ENCODE peak calls at places on chromosomes 13 and 19, in five cellular contexts. One of them, this sample, is unnamed.

GRCh38 chr13:30796132-30796832 is 60.9 kb downstream of the ALOX5AP start:
- DNase-seq in neural crest cell: no peak
- DNase-seq in AG09319: peak
- DNase-seq in HepG2: no peak
- DNase-seq in body of pancreas: no peak
- DNase-seq in this sample: no peak

GRCh38 chr13:95569966-95570365 is 17.4 kb downstream of the CLDN10 start:
- DNase-seq in HepG2: no peak
- DNase-seq in neural crest cell: no peak
- DNase-seq in AG09319: no peak
- DNase-seq in body of pancreas: no peak
- DNase-seq in this sample: no peak

GRCh38 chr13:51714663-51715168 is 89.2 kb downstream of the DHRS12 start:
- DNase-seq in HepG2: no peak
- DNase-seq in body of pancreas: no peak
- DNase-seq in AG09319: no peak
- DNase-seq in neural crest cell: no peak
- DNase-seq in this sample: no peak

GRCh38 chr13:110233181-110233641 is 73.7 kb downstream of the COL4A1 start:
- DNase-seq in neural crest cell: no peak
- DNase-seq in body of pancreas: peak
- DNase-seq in HepG2: no peak
- DNase-seq in AG09319: peak
- DNase-seq in this sample: no peak

GRCh38 chr13:111468037-111468959 is 147.9 kb downstream of the TEX29 start:
- DNase-seq in body of pancreas: no peak
- DNase-seq in HepG2: no peak
- DNase-seq in neural crest cell: no peak
- DNase-seq in AG09319: no peak
- DNase-seq in this sample: no peak

GRCh38 chr19:38657633-38658222 is 10.3 kb downstream of the ACTN4 start:
- DNase-seq in HepG2: no peak
- DNase-seq in neural crest cell: no peak
- DNase-seq in body of pancreas: no peak
- DNase-seq in AG09319: no peak
- DNase-seq in this sample: no peak

GRCh38 chr13:33636955-33637670 is 180.8 kb upstream of the RFC3 start:
- DNase-seq in HepG2: no peak
- DNase-seq in neural crest cell: no peak
- DNase-seq in AG09319: no peak
- DNase-seq in body of pancreas: no peak
- DNase-seq in this sample: no peak

GRCh38 chr19:20472854-20473253 is 92.7 kb downstream of the ZNF737 start:
- DNase-seq in AG09319: no peak
- DNase-seq in HepG2: no peak
- DNase-seq in body of pancreas: no peak
- DNase-seq in neural crest cell: no peak
- DNase-seq in this sample: no peak

GRCh38 chr13:66775196-66775595 is 454.9 kb downstream of the PCDH9 start:
- DNase-seq in AG09319: no peak
- DNase-seq in HepG2: no peak
- DNase-seq in body of pancreas: no peak
- DNase-seq in neural crest cell: no peak
- DNase-seq in this sample: no peak

GRCh38 chr13:30376426-30377311 is 45.6 kb upstream of the UBE2L5 start:
- DNase-seq in HepG2: no peak
- DNase-seq in neural crest cell: no peak
- DNase-seq in AG09319: no peak
- DNase-seq in body of pancreas: peak
- DNase-seq in this sample: no peak

GRCh38 chr19:33684550-33685303 is 63.0 kb downstream of the CHST8 start:
- DNase-seq in AG09319: no peak
- DNase-seq in body of pancreas: peak
- DNase-seq in neural crest cell: peak
- DNase-seq in HepG2: no peak
- DNase-seq in this sample: peak

GRCh38 chr19:29526730-29527499 is 1.1 kb downstream of the VSTM2B start:
- DNase-seq in body of pancreas: no peak
- DNase-seq in AG09319: no peak
- DNase-seq in neural crest cell: no peak
- DNase-seq in HepG2: no peak
- DNase-seq in this sample: peak

GRCh38 chr19:16386619-16387240 is 62.1 kb downstream of the KLF2 start:
- DNase-seq in AG09319: peak
- DNase-seq in neural crest cell: peak
- DNase-seq in body of pancreas: peak
- DNase-seq in HepG2: peak
- DNase-seq in this sample: peak

GRCh38 chr13:59409651-59410200 is 754.0 kb downstream of the DIAPH3 start:
- DNase-seq in neural crest cell: no peak
- DNase-seq in HepG2: no peak
- DNase-seq in body of pancreas: no peak
- DNase-seq in AG09319: no peak
- DNase-seq in this sample: no peak

GRCh38 chr19:6480843-6481415 is 658 bp downstream of the DENND1C start:
- DNase-seq in AG09319: no peak
- DNase-seq in HepG2: no peak
- DNase-seq in body of pancreas: no peak
- DNase-seq in neural crest cell: no peak
- DNase-seq in this sample: no peak

GRCh38 chr19:6753178-6754031 is 13.8 kb downstream of the SH2D3A start:
- DNase-seq in AG09319: no peak
- DNase-seq in neural crest cell: peak
- DNase-seq in body of pancreas: peak
- DNase-seq in HepG2: peak
- DNase-seq in this sample: peak

GRCh38 chr19:4991538-4991937 is 22.6 kb downstream of the KDM4B start:
- DNase-seq in HepG2: no peak
- DNase-seq in neural crest cell: no peak
- DNase-seq in body of pancreas: no peak
- DNase-seq in AG09319: no peak
- DNase-seq in this sample: no peak

GRCh38 chr19:49017666-49018351 is 918 bp upstream of the LHB start:
- DNase-seq in HepG2: peak
- DNase-seq in neural crest cell: peak
- DNase-seq in body of pancreas: peak
- DNase-seq in AG09319: no peak
- DNase-seq in this sample: peak

GRCh38 chr13:94233401-94233800 is 246.1 kb downstream of the DCT start:
- DNase-seq in neural crest cell: no peak
- DNase-seq in AG09319: peak
- DNase-seq in body of pancreas: peak
- DNase-seq in HepG2: no peak
- DNase-seq in this sample: no peak

GRCh38 chr13:35812730-35813129 is 318.5 kb downstream of the DCLK1 start:
- DNase-seq in body of pancreas: no peak
- DNase-seq in HepG2: no peak
- DNase-seq in neural crest cell: no peak
- DNase-seq in AG09319: no peak
- DNase-seq in this sample: no peak

GRCh38 chr13:28037399-28037798 is 48.9 kb upstream of the URAD start:
- DNase-seq in HepG2: no peak
- DNase-seq in body of pancreas: no peak
- DNase-seq in AG09319: no peak
- DNase-seq in neural crest cell: no peak
- DNase-seq in this sample: no peak

GRCh38 chr13:83621765-83622421 is 260.4 kb downstream of the SLITRK1 start:
- DNase-seq in HepG2: no peak
- DNase-seq in AG09319: no peak
- DNase-seq in neural crest cell: no peak
- DNase-seq in body of pancreas: no peak
- DNase-seq in this sample: no peak

GRCh38 chr13:52022355-52022754 is 2.1 kb upstream of the UTP14C start:
- DNase-seq in AG09319: no peak
- DNase-seq in neural crest cell: no peak
- DNase-seq in HepG2: no peak
- DNase-seq in body of pancreas: no peak
- DNase-seq in this sample: no peak

GRCh38 chr13:110278859-110279258 is 28.1 kb downstream of the COL4A1 start:
- DNase-seq in AG09319: no peak
- DNase-seq in HepG2: no peak
- DNase-seq in body of pancreas: no peak
- DNase-seq in neural crest cell: no peak
- DNase-seq in this sample: no peak

GRCh38 chr19:14139944-14140343 is 3.6 kb upstream of the ASF1B start:
- DNase-seq in HepG2: no peak
- DNase-seq in AG09319: no peak
- DNase-seq in neural crest cell: peak
- DNase-seq in body of pancreas: peak
- DNase-seq in this sample: no peak

GRCh38 chr13:62837895-62838294 is 1422.2 kb upstream of the PCDH20 start:
- DNase-seq in neural crest cell: no peak
- DNase-seq in body of pancreas: no peak
- DNase-seq in AG09319: no peak
- DNase-seq in HepG2: no peak
- DNase-seq in this sample: no peak

GRCh38 chr19:39207293-39207836 is 3.3 kb upstream of the SYCN start:
- DNase-seq in HepG2: no peak
- DNase-seq in AG09319: no peak
- DNase-seq in body of pancreas: no peak
- DNase-seq in neural crest cell: no peak
- DNase-seq in this sample: no peak

GRCh38 chr13:113658836-113659235 is 838 bp upstream of the ATP4B start:
- DNase-seq in neural crest cell: no peak
- DNase-seq in HepG2: no peak
- DNase-seq in body of pancreas: no peak
- DNase-seq in AG09319: no peak
- DNase-seq in this sample: peak

GRCh38 chr19:4388171-4389063 is 11.9 kb downstream of the SH3GL1 start:
- DNase-seq in body of pancreas: no peak
- DNase-seq in AG09319: no peak
- DNase-seq in neural crest cell: no peak
- DNase-seq in HepG2: no peak
- DNase-seq in this sample: no peak

GRCh38 chr13:99587893-99588606 is 86.8 kb downstream of the TM9SF2 start:
- DNase-seq in AG09319: no peak
- DNase-seq in body of pancreas: no peak
- DNase-seq in HepG2: no peak
- DNase-seq in neural crest cell: no peak
- DNase-seq in this sample: no peak

GRCh38 chr13:75372517-75372916 is 109.5 kb downstream of the TBC1D4 start:
- DNase-seq in neural crest cell: peak
- DNase-seq in AG09319: no peak
- DNase-seq in HepG2: peak
- DNase-seq in body of pancreas: peak
- DNase-seq in this sample: no peak

GRCh38 chr19:43575955-43576451 is 402 bp downstream of the PINLYP start:
- DNase-seq in neural crest cell: no peak
- DNase-seq in AG09319: no peak
- DNase-seq in body of pancreas: no peak
- DNase-seq in HepG2: no peak
- DNase-seq in this sample: no peak

GRCh38 chr13:34913040-34913439 is 29.0 kb upstream of the NBEA start:
- DNase-seq in neural crest cell: no peak
- DNase-seq in body of pancreas: no peak
- DNase-seq in AG09319: no peak
- DNase-seq in HepG2: no peak
- DNase-seq in this sample: no peak

GRCh38 chr19:16463991-16464575 is 7.7 kb downstream of the EPS15L1 start:
- DNase-seq in AG09319: no peak
- DNase-seq in HepG2: peak
- DNase-seq in body of pancreas: no peak
- DNase-seq in neural crest cell: no peak
- DNase-seq in this sample: no peak

GRCh38 chr19:4557971-4558941 is 1.2 kb downstream of the SEMA6B start:
- DNase-seq in neural crest cell: peak
- DNase-seq in HepG2: no peak
- DNase-seq in AG09319: no peak
- DNase-seq in body of pancreas: no peak
- DNase-seq in this sample: peak

GRCh38 chr19:12825259-12826131 is 8.9 kb downstream of the RTBDN start:
- DNase-seq in AG09319: no peak
- DNase-seq in body of pancreas: no peak
- DNase-seq in neural crest cell: peak
- DNase-seq in HepG2: no peak
- DNase-seq in this sample: peak
- TF ChIP-seq CTCF in AG09319: peak
- TF ChIP-seq CTCF in body of pancreas: peak
- TF ChIP-seq CTCF in neural crest cell: peak
- TF ChIP-seq CTCF in HepG2: peak
- TF ChIP-seq CTCF in this sample: peak

GRCh38 chr13:88896466-88896865 is 1225.3 kb downstream of the SLITRK5 start:
- DNase-seq in body of pancreas: no peak
- DNase-seq in neural crest cell: no peak
- DNase-seq in AG09319: no peak
- DNase-seq in HepG2: no peak
- DNase-seq in this sample: no peak
- TF ChIP-seq CTCF in body of pancreas: no peak
- TF ChIP-seq CTCF in neural crest cell: no peak
- TF ChIP-seq CTCF in AG09319: no peak
- TF ChIP-seq CTCF in HepG2: no peak
- TF ChIP-seq CTCF in this sample: no peak

GRCh38 chr13:104318121-104318520 is 1251.9 kb upstream of the SLC10A2 start:
- DNase-seq in AG09319: no peak
- DNase-seq in neural crest cell: no peak
- DNase-seq in body of pancreas: no peak
- DNase-seq in HepG2: no peak
- DNase-seq in this sample: no peak
- TF ChIP-seq CTCF in AG09319: no peak
- TF ChIP-seq CTCF in neural crest cell: peak
- TF ChIP-seq CTCF in body of pancreas: peak
- TF ChIP-seq CTCF in HepG2: no peak
- TF ChIP-seq CTCF in this sample: no peak

DNA sequence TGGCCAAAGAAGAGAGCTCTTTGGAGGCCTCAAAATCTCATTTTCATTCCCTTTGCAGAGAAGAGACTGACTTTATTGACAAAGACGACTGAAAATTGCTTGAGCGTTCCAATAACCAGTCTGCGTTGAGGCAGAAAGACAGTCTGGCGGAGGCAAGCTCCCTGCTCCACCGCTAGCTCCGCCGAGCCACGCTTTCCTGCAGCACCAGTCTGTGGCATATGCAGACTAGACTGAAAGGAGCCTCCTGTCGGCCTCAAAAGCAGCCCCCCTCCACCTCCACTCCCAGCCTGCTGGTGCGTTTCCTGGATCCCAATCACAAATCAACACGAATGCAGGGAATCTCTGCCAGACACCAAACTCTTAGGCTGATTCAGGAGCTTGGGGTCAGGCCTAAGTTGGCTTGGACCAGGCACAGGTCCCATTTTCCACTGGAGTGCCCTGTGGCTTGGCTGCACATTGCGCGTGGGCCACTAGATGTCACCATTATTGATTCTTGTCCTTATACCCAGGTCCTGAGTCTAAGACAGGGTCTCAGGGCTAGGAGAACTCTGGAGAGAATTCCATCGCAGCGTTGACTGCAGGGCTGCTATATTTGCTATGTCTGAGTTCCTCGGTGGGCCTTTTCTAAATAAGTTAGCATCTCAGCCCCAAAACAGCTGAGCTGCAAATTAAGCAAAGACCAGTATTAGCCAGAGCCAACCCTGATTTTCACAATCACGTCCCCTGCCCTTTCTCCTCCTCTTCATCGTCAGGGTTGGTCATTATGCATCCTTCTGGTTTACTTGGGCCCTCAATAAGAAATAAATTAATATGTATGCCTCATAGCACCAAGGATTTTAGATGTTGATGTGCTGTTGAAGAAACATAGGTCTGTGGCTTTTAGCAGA is 5.2 kb upstream of the ZNF507 start:
- DNase-seq in AG09319: no peak
- DNase-seq in body of pancreas: peak
- DNase-seq in HepG2: peak
- DNase-seq in neural crest cell: peak
- DNase-seq in this sample: peak
- TF ChIP-seq CTCF in AG09319: peak
- TF ChIP-seq CTCF in body of pancreas: peak
- TF ChIP-seq CTCF in HepG2: peak
- TF ChIP-seq CTCF in neural crest cell: peak
- TF ChIP-seq CTCF in this sample: peak

GRCh38 chr19:45187421-45188100 is 9.0 kb downstream of the BLOC1S3 start:
- DNase-seq in body of pancreas: no peak
- DNase-seq in neural crest cell: no peak
- DNase-seq in HepG2: peak
- DNase-seq in AG09319: no peak
- DNase-seq in this sample: no peak
- TF ChIP-seq CTCF in body of pancreas: peak
- TF ChIP-seq CTCF in neural crest cell: peak
- TF ChIP-seq CTCF in HepG2: peak
- TF ChIP-seq CTCF in AG09319: peak
- TF ChIP-seq CTCF in this sample: peak